ENCODE peak calls at places on chromosome 2, in four cellular contexts. V is H1, O is HepG2, U is K562. W is an unnamed sample.

GRCh38 chr2:233063976-233064411 is 3.9 kb downstream of the INPP5D start:
- DNase-seq in V (no peak), U (no peak), O (peak; percentile 58), W (no peak)

GRCh38 chr2:61471905-61472805 is 1.3 kb upstream of the USP34 start:
- DNase-seq in O (peak; percentile 91), V (no peak), U (peak; percentile 21), W (peak; percentile 29)

GRCh38 chr2:191946471-191947182 is 99.7 kb upstream of the CAVIN2 start:
- DNase-seq in V (no peak), O (no peak), U (no peak), W (no peak)

GRCh38 chr2:158735822-158736580 is 59.1 kb upstream of the DAPL1 start:
- DNase-seq in U (no peak), V (no peak), O (peak; percentile 14), W (no peak)

GRCh38 chr2:16015903-16016265 is 75.5 kb downstream of the MYCN start:
- DNase-seq in V (no peak), U (no peak), O (no peak), W (no peak)

GRCh38 chr2:16962459-16962858 is 296.8 kb upstream of the CYRIA start:
- DNase-seq in O (no peak), V (no peak), U (no peak), W (no peak)

GRCh38 chr2:241304039-241304670 is 11.3 kb downstream of the HDLBP start:
- DNase-seq in U (no peak), V (no peak), O (no peak), W (no peak)

GRCh38 chr2:209511637-209512036 is 87.8 kb downstream of the MAP2 start:
- DNase-seq in O (no peak), V (no peak), U (no peak), W (no peak)

GRCh38 chr2:174051741-174052638 is 86.8 kb upstream of the SP3 start:
- DNase-seq in V (no peak), O (peak; percentile 94), U (no peak), W (peak; percentile 83)

GRCh38 chr2:216632321-216632951 is 784 bp upstream of the IGFBP2 start:
- DNase-seq in U (no peak), O (no peak), V (peak; percentile 52), W (no peak)

GRCh38 chr2:239339241-239339640 is 61.6 kb downstream of the HDAC4 start:
- DNase-seq in U (no peak), V (no peak), O (no peak), W (no peak)

GRCh38 chr2:79935771-79936657 is 368.5 kb downstream of the LRRTM1 start:
- DNase-seq in O (peak; percentile 67), U (peak; percentile 20), V (no peak), W (peak; percentile 84)

GRCh38 chr2:220029013-220029412 is 401.6 kb downstream of the SLC4A3 start:
- DNase-seq in U (no peak), V (no peak), O (no peak), W (no peak)

GRCh38 chr2:63124209-63124608 is 73.6 kb downstream of the OTX1 start:
- DNase-seq in O (no peak), U (no peak), V (no peak), W (no peak)

GRCh38 chr2:225737556-225737955 is 338.0 kb downstream of the NYAP2 start:
- DNase-seq in O (no peak), V (no peak), U (no peak), W (peak; percentile 34)

GRCh38 chr2:218226903-218227302 is 9.9 kb downstream of the ARPC2 start:
- DNase-seq in U (no peak), V (no peak), O (no peak), W (no peak)

GRCh38 chr2:76491503-76491902 is 780.8 kb upstream of the GCFC2 start:
- DNase-seq in U (no peak), O (no peak), V (no peak), W (no peak)

GRCh38 chr2:239946570-239947311 is 78.4 kb downstream of the NDUFA10 start:
- DNase-seq in U (no peak), V (no peak), O (no peak), W (no peak)

GRCh38 chr2:26454561-26455001 is 23.3 kb downstream of the OTOF start:
- DNase-seq in U (no peak), V (peak; percentile 38), O (no peak), W (no peak)

GRCh38 chr2:226439337-226439736 is 360.3 kb downstream of the IRS1 start:
- DNase-seq in U (no peak), O (no peak), V (no peak), W (peak; percentile 67)

GRCh38 chr2:205684871-205685313 is 2.6 kb downstream of the NRP2 start:
- DNase-seq in V (no peak), O (no peak), U (no peak), W (peak; percentile 60)

GRCh38 chr2:239956818-239957261 is 68.3 kb downstream of the NDUFA10 start:
- DNase-seq in O (no peak), V (no peak), U (no peak), W (no peak)

GRCh38 chr2:231300020-231300721 is 95.3 kb upstream of the B3GNT7 start:
- DNase-seq in V (no peak), U (no peak), O (peak; percentile 63), W (no peak)

GRCh38 chr2:55162284-55163006 is 69.6 kb downstream of the CLHC1 start:
- DNase-seq in U (no peak), V (no peak), O (no peak), W (no peak)

GRCh38 chr2:55159752-55160151 is 72.3 kb downstream of the CLHC1 start:
- DNase-seq in O (no peak), U (no peak), V (no peak), W (no peak)

GRCh38 chr2:55161295-55162210 is 70.5 kb downstream of the CLHC1 start:
- DNase-seq in V (no peak), O (no peak), U (no peak), W (no peak)

GRCh38 chr2:55159037-55159651 is 72.9 kb downstream of the CLHC1 start:
- DNase-seq in O (no peak), V (no peak), U (peak; percentile 25), W (no peak)

DNA sequence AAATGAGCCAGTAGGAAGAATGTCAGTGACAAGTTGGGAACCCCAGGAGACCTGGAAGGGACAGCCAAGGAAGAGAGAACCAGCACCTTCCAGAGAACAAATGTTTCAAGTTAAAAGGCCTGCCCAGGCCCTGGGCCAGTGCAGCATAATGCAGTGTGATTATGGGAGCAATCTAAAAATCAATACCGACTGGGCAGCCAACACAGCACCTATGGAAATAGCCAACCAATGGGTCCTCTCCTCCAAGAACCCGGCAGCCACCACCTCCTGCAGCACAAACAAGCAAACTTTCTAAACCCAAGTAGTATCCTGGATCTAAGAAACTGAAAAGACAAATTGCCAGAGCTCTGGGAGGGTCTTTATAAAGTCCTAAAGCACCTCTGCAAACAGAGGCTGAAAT is 71.7 kb downstream of the CLHC1 start:
- DNase-seq in U (no peak), V (no peak), O (no peak), W (no peak)
- H4K20me1 ChIP-seq in U (no peaks in the 10 kb centered on the region), V (no peaks in the 10 kb centered on the region), O (no peaks in the 10 kb centered on the region), W (peaks cover 3% of the 10 kb centered on the region)

DNA sequence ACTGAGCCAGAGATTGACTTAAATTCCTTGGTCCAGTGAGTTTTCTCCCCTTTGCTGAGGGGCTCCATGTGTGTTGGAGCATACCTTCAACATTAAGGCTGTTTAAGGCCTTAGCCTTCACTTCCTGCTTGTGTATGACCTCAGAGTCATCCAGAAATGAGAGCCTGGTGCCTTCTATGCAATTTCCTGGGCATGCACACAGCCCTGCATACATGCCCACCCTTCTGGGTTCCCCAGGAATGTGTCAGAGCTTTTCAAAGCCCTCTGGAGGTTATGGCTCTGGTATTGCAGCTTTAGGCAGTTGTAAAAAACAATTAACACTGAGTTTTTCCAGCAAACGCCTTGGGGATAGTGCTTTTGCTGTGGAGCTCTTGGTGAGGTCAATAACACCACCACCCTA is 16.7 kb downstream of the IL1R1 start:
- DNase-seq in O (peak; percentile 34), U (no peak), V (no peak), W (no peak)
- TF ChIP-seq MAFK in O (no peak), U (no peak), V (no peak), W (no peak)

DNA sequence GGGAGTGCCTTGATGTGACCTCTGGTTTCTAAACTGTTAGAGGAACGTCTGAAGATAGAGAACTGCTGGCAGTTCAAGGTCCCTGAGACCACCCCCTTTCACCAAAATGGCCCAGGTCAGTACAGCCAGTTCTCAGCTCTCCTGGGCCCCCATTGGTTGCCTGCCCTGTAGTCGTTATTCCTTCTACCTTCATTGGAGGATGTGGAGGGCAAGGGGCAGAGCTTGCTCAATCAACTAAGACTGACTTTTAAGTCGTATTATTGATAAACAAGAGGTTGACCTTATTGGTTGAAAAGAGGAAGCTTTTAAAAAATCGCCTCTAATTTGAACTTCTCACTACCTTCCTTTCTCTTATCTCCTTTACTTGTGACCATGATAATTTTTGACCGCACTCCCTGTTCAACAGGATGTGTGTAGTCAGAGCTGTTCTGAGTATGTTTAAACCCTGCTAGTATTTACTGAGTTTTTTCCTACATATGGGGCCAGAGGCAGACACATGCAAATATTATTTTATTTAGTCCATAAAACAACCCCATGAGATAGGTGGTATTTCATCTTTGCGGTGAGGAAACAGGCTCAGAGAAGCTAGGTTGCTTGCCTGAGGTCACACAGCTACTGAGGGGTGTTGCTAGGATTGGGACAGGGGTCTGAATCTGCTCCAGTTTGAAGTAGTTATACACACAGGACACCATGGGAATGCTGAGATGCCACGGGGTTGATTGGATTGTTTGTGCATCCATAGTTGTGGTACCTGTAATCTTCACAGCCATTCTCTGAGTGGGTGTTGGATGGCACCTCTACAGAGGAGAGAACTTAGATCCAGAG is 65.9 kb downstream of the TMEM247 start:
- DNase-seq in V (peak; percentile 16), O (no peak), U (peak; percentile 37), W (no peak)
- H4K20me1 ChIP-seq in V (peaks cover 7% of the 10 kb centered on the region), O (peaks cover 13% of the 10 kb centered on the region), U (peaks cover 4% of the 10 kb centered on the region), W (peaks cover 64% of the 10 kb centered on the region)

GRCh38 chr2:20560011-20560410 is 90.9 kb downstream of the HS1BP3 start:
- DNase-seq in V (no peak), U (no peak), O (no peak), W (no peak)
- TF ChIP-seq MAFK in V (no peak), U (no peak), O (no peak), W (no peak)

DNA sequence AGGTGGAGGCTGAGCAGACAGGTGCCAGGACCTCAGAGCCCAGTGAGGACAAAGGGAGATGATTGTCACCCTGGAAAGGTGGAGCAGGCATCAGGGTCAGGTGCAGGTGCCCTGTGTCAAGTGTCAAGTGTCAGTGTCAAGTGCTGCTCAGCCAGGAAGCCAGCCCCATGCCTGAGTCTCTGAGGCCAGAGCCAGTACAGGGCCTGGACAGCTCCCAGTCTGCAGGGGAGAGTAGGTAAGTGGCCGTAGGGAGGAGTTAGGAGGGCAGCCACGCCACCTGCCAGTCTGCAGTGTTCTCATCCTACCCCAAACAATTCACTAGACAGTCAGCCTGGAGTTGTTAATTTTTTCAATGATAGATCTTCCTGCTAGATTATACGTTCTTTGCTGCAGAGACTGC is 42.3 kb downstream of the LPIN1 start:
- DNase-seq in U (no peak), O (no peak), V (no peak), W (no peak)
- H4K20me1 ChIP-seq in U (no peaks in the 10 kb centered on the region), O (no peaks in the 10 kb centered on the region), V (peaks cover 5% of the 10 kb centered on the region), W (no peaks in the 10 kb centered on the region)